ENCODE peak calls at places on chromosomes 16 and 17, in nine cellular contexts. One of them, this sample, is unnamed.

GRCh38 chr17:78380370-78380769 is 1.9 kb downstream of the PGS1 start:
- DNase-seq in ascending aorta: no peak
- DNase-seq in COLO829: no peak
- DNase-seq in NCI-H1092: no peak
- DNase-seq in amniotic stem cell: no peak
- DNase-seq in lower lobe of right lung: no peak
- DNase-seq in left cardiac atrium: no peak
- DNase-seq in body of pancreas: no peak
- DNase-seq in activated T-helper 2 cell treated with anti-CD3 and anti-CD28 coated beads, Interferon-gamma antibody, Interleukin-2, Interleukin-4, amounts not matched to agents 10 μg/mL and 5 μg/mL and 100 μg/mL, durations not matched to agents 14 hours and 24 hours and 36 hours: no peak
- DNase-seq in this sample: no peak

GRCh38 chr17:69059458-69060205 is 1.1 kb downstream of the ABCA9 start:
- DNase-seq in ascending aorta: no peak
- DNase-seq in COLO829: no peak
- DNase-seq in NCI-H1092: no peak
- DNase-seq in amniotic stem cell: no peak
- DNase-seq in lower lobe of right lung: no peak
- DNase-seq in left cardiac atrium: no peak
- DNase-seq in body of pancreas: no peak
- DNase-seq in activated T-helper 2 cell treated with anti-CD3 and anti-CD28 coated beads, Interferon-gamma antibody, Interleukin-2, Interleukin-4, amounts not matched to agents 10 μg/mL and 5 μg/mL and 100 μg/mL, durations not matched to agents 14 hours and 24 hours and 36 hours: no peak
- DNase-seq in this sample: no peak

GRCh38 chr16:64211306-64211705 is 910.6 kb downstream of the CDH11 start:
- DNase-seq in ascending aorta: no peak
- DNase-seq in COLO829: no peak
- DNase-seq in NCI-H1092: no peak
- DNase-seq in amniotic stem cell: no peak
- DNase-seq in lower lobe of right lung: no peak
- DNase-seq in left cardiac atrium: no peak
- DNase-seq in body of pancreas: no peak
- DNase-seq in activated T-helper 2 cell treated with anti-CD3 and anti-CD28 coated beads, Interferon-gamma antibody, Interleukin-2, Interleukin-4, amounts not matched to agents 10 μg/mL and 5 μg/mL and 100 μg/mL, durations not matched to agents 14 hours and 24 hours and 36 hours: no peak
- DNase-seq in this sample: no peak

GRCh38 chr17:56099649-56100048 is 53.6 kb upstream of the ANKFN1 start:
- DNase-seq in ascending aorta: no peak
- DNase-seq in COLO829: no peak
- DNase-seq in NCI-H1092: no peak
- DNase-seq in amniotic stem cell: no peak
- DNase-seq in lower lobe of right lung: no peak
- DNase-seq in left cardiac atrium: no peak
- DNase-seq in body of pancreas: no peak
- DNase-seq in activated T-helper 2 cell treated with anti-CD3 and anti-CD28 coated beads, Interferon-gamma antibody, Interleukin-2, Interleukin-4, amounts not matched to agents 10 μg/mL and 5 μg/mL and 100 μg/mL, durations not matched to agents 14 hours and 24 hours and 36 hours: no peak
- DNase-seq in this sample: no peak

GRCh38 chr17:22459953-22460350 is 767.6 kb downstream of the KCNJ18 start:
- DNase-seq in ascending aorta: no peak
- DNase-seq in COLO829: no peak
- DNase-seq in NCI-H1092: no peak
- DNase-seq in amniotic stem cell: no peak
- DNase-seq in lower lobe of right lung: no peak
- DNase-seq in left cardiac atrium: no peak
- DNase-seq in body of pancreas: no peak
- DNase-seq in activated T-helper 2 cell treated with anti-CD3 and anti-CD28 coated beads, Interferon-gamma antibody, Interleukin-2, Interleukin-4, amounts not matched to agents 10 μg/mL and 5 μg/mL and 100 μg/mL, durations not matched to agents 14 hours and 24 hours and 36 hours: no peak
- DNase-seq in this sample: no peak

GRCh38 chr17:19306160-19307111 is 56.1 kb downstream of the B9D1 start:
- DNase-seq in ascending aorta: no peak
- DNase-seq in COLO829: peak
- DNase-seq in NCI-H1092: no peak
- DNase-seq in amniotic stem cell: no peak
- DNase-seq in lower lobe of right lung: peak
- DNase-seq in left cardiac atrium: peak
- DNase-seq in body of pancreas: no peak
- DNase-seq in activated T-helper 2 cell treated with anti-CD3 and anti-CD28 coated beads, Interferon-gamma antibody, Interleukin-2, Interleukin-4, amounts not matched to agents 10 μg/mL and 5 μg/mL and 100 μg/mL, durations not matched to agents 14 hours and 24 hours and 36 hours: peak
- DNase-seq in this sample: peak

GRCh38 chr17:82684207-82684903 is 14.1 kb downstream of the RAB40B start:
- DNase-seq in ascending aorta: no peak
- DNase-seq in COLO829: no peak
- DNase-seq in NCI-H1092: no peak
- DNase-seq in amniotic stem cell: no peak
- DNase-seq in lower lobe of right lung: no peak
- DNase-seq in left cardiac atrium: no peak
- DNase-seq in body of pancreas: peak
- DNase-seq in activated T-helper 2 cell treated with anti-CD3 and anti-CD28 coated beads, Interferon-gamma antibody, Interleukin-2, Interleukin-4, amounts not matched to agents 10 μg/mL and 5 μg/mL and 100 μg/mL, durations not matched to agents 14 hours and 24 hours and 36 hours: no peak
- DNase-seq in this sample: no peak

GRCh38 chr17:41792835-41793748 is 6.6 kb upstream of the JUP start:
- DNase-seq in ascending aorta: no peak
- DNase-seq in COLO829: peak
- DNase-seq in NCI-H1092: no peak
- DNase-seq in amniotic stem cell: peak
- DNase-seq in lower lobe of right lung: peak
- DNase-seq in left cardiac atrium: peak
- DNase-seq in body of pancreas: peak
- DNase-seq in activated T-helper 2 cell treated with anti-CD3 and anti-CD28 coated beads, Interferon-gamma antibody, Interleukin-2, Interleukin-4, amounts not matched to agents 10 μg/mL and 5 μg/mL and 100 μg/mL, durations not matched to agents 14 hours and 24 hours and 36 hours: no peak
- DNase-seq in this sample: no peak

GRCh38 chr17:82297280-82297803 is 20.1 kb downstream of the CD7 start:
- DNase-seq in ascending aorta: peak
- DNase-seq in COLO829: peak
- DNase-seq in NCI-H1092: no peak
- DNase-seq in amniotic stem cell: peak
- DNase-seq in lower lobe of right lung: peak
- DNase-seq in left cardiac atrium: peak
- DNase-seq in body of pancreas: peak
- DNase-seq in activated T-helper 2 cell treated with anti-CD3 and anti-CD28 coated beads, Interferon-gamma antibody, Interleukin-2, Interleukin-4, amounts not matched to agents 10 μg/mL and 5 μg/mL and 100 μg/mL, durations not matched to agents 14 hours and 24 hours and 36 hours: peak
- DNase-seq in this sample: peak

GRCh38 chr16:1374418-1375297 is 22.9 kb downstream of the GNPTG start:
- DNase-seq in ascending aorta: no peak
- DNase-seq in COLO829: no peak
- DNase-seq in NCI-H1092: no peak
- DNase-seq in amniotic stem cell: no peak
- DNase-seq in lower lobe of right lung: no peak
- DNase-seq in left cardiac atrium: no peak
- DNase-seq in body of pancreas: no peak
- DNase-seq in activated T-helper 2 cell treated with anti-CD3 and anti-CD28 coated beads, Interferon-gamma antibody, Interleukin-2, Interleukin-4, amounts not matched to agents 10 μg/mL and 5 μg/mL and 100 μg/mL, durations not matched to agents 14 hours and 24 hours and 36 hours: no peak
- DNase-seq in this sample: no peak

GRCh38 chr16:68764866-68765265 is 27.8 kb downstream of the CDH1 start:
- DNase-seq in ascending aorta: no peak
- DNase-seq in COLO829: no peak
- DNase-seq in NCI-H1092: no peak
- DNase-seq in amniotic stem cell: no peak
- DNase-seq in lower lobe of right lung: no peak
- DNase-seq in left cardiac atrium: no peak
- DNase-seq in body of pancreas: no peak
- DNase-seq in activated T-helper 2 cell treated with anti-CD3 and anti-CD28 coated beads, Interferon-gamma antibody, Interleukin-2, Interleukin-4, amounts not matched to agents 10 μg/mL and 5 μg/mL and 100 μg/mL, durations not matched to agents 14 hours and 24 hours and 36 hours: peak
- DNase-seq in this sample: no peak

GRCh38 chr16:85924675-85925074 is 25.7 kb downstream of the IRF8 start:
- DNase-seq in ascending aorta: no peak
- DNase-seq in COLO829: no peak
- DNase-seq in NCI-H1092: no peak
- DNase-seq in amniotic stem cell: no peak
- DNase-seq in lower lobe of right lung: no peak
- DNase-seq in left cardiac atrium: no peak
- DNase-seq in body of pancreas: no peak
- DNase-seq in activated T-helper 2 cell treated with anti-CD3 and anti-CD28 coated beads, Interferon-gamma antibody, Interleukin-2, Interleukin-4, amounts not matched to agents 10 μg/mL and 5 μg/mL and 100 μg/mL, durations not matched to agents 14 hours and 24 hours and 36 hours: no peak
- DNase-seq in this sample: no peak

GRCh38 chr16:86626966-86627365 is 48.6 kb downstream of the FOXL1 start:
- DNase-seq in ascending aorta: no peak
- DNase-seq in COLO829: no peak
- DNase-seq in NCI-H1092: no peak
- DNase-seq in amniotic stem cell: no peak
- DNase-seq in lower lobe of right lung: no peak
- DNase-seq in left cardiac atrium: no peak
- DNase-seq in body of pancreas: no peak
- DNase-seq in activated T-helper 2 cell treated with anti-CD3 and anti-CD28 coated beads, Interferon-gamma antibody, Interleukin-2, Interleukin-4, amounts not matched to agents 10 μg/mL and 5 μg/mL and 100 μg/mL, durations not matched to agents 14 hours and 24 hours and 36 hours: no peak
- DNase-seq in this sample: no peak

GRCh38 chr16:67847064-67847861 is at the start of gene CENPT:
- DNase-seq in ascending aorta: peak
- DNase-seq in COLO829: no peak
- DNase-seq in NCI-H1092: no peak
- DNase-seq in amniotic stem cell: peak
- DNase-seq in lower lobe of right lung: peak
- DNase-seq in left cardiac atrium: peak
- DNase-seq in body of pancreas: peak
- DNase-seq in activated T-helper 2 cell treated with anti-CD3 and anti-CD28 coated beads, Interferon-gamma antibody, Interleukin-2, Interleukin-4, amounts not matched to agents 10 μg/mL and 5 μg/mL and 100 μg/mL, durations not matched to agents 14 hours and 24 hours and 36 hours: no peak
- DNase-seq in this sample: no peak

GRCh38 chr16:67395458-67396158 is 2.3 kb upstream of the TPPP3 start:
- DNase-seq in ascending aorta: no peak
- DNase-seq in COLO829: no peak
- DNase-seq in NCI-H1092: peak
- DNase-seq in amniotic stem cell: no peak
- DNase-seq in lower lobe of right lung: no peak
- DNase-seq in left cardiac atrium: no peak
- DNase-seq in body of pancreas: peak
- DNase-seq in activated T-helper 2 cell treated with anti-CD3 and anti-CD28 coated beads, Interferon-gamma antibody, Interleukin-2, Interleukin-4, amounts not matched to agents 10 μg/mL and 5 μg/mL and 100 μg/mL, durations not matched to agents 14 hours and 24 hours and 36 hours: no peak
- DNase-seq in this sample: no peak

GRCh38 chr17:78962345-78962983 is 17.3 kb downstream of the LGALS3BP start:
- DNase-seq in ascending aorta: no peak
- DNase-seq in COLO829: no peak
- DNase-seq in NCI-H1092: no peak
- DNase-seq in amniotic stem cell: no peak
- DNase-seq in lower lobe of right lung: no peak
- DNase-seq in left cardiac atrium: no peak
- DNase-seq in body of pancreas: no peak
- DNase-seq in activated T-helper 2 cell treated with anti-CD3 and anti-CD28 coated beads, Interferon-gamma antibody, Interleukin-2, Interleukin-4, amounts not matched to agents 10 μg/mL and 5 μg/mL and 100 μg/mL, durations not matched to agents 14 hours and 24 hours and 36 hours: no peak
- DNase-seq in this sample: no peak

GRCh38 chr17:66405836-66406679 is 103.6 kb downstream of the PRKCA start:
- DNase-seq in ascending aorta: no peak
- DNase-seq in COLO829: no peak
- DNase-seq in NCI-H1092: peak
- DNase-seq in amniotic stem cell: no peak
- DNase-seq in lower lobe of right lung: no peak
- DNase-seq in left cardiac atrium: no peak
- DNase-seq in body of pancreas: peak
- DNase-seq in activated T-helper 2 cell treated with anti-CD3 and anti-CD28 coated beads, Interferon-gamma antibody, Interleukin-2, Interleukin-4, amounts not matched to agents 10 μg/mL and 5 μg/mL and 100 μg/mL, durations not matched to agents 14 hours and 24 hours and 36 hours: no peak
- DNase-seq in this sample: no peak

GRCh38 chr16:48542020-48542473 is 67.9 kb downstream of the N4BP1 start:
- DNase-seq in ascending aorta: peak
- DNase-seq in COLO829: peak
- DNase-seq in NCI-H1092: no peak
- DNase-seq in amniotic stem cell: peak
- DNase-seq in lower lobe of right lung: peak
- DNase-seq in left cardiac atrium: peak
- DNase-seq in body of pancreas: peak
- DNase-seq in activated T-helper 2 cell treated with anti-CD3 and anti-CD28 coated beads, Interferon-gamma antibody, Interleukin-2, Interleukin-4, amounts not matched to agents 10 μg/mL and 5 μg/mL and 100 μg/mL, durations not matched to agents 14 hours and 24 hours and 36 hours: no peak
- DNase-seq in this sample: no peak

GRCh38 chr17:71413935-71414334 is 706.9 kb upstream of the SOX9 start:
- DNase-seq in ascending aorta: no peak
- DNase-seq in COLO829: no peak
- DNase-seq in NCI-H1092: no peak
- DNase-seq in amniotic stem cell: no peak
- DNase-seq in lower lobe of right lung: no peak
- DNase-seq in left cardiac atrium: no peak
- DNase-seq in body of pancreas: no peak
- DNase-seq in activated T-helper 2 cell treated with anti-CD3 and anti-CD28 coated beads, Interferon-gamma antibody, Interleukin-2, Interleukin-4, amounts not matched to agents 10 μg/mL and 5 μg/mL and 100 μg/mL, durations not matched to agents 14 hours and 24 hours and 36 hours: no peak
- DNase-seq in this sample: no peak

GRCh38 chr16:72367841-72368240 is 195.9 kb upstream of the PMFBP1 start:
- DNase-seq in ascending aorta: no peak
- DNase-seq in COLO829: no peak
- DNase-seq in NCI-H1092: no peak
- DNase-seq in amniotic stem cell: no peak
- DNase-seq in lower lobe of right lung: no peak
- DNase-seq in left cardiac atrium: no peak
- DNase-seq in body of pancreas: no peak
- DNase-seq in activated T-helper 2 cell treated with anti-CD3 and anti-CD28 coated beads, Interferon-gamma antibody, Interleukin-2, Interleukin-4, amounts not matched to agents 10 μg/mL and 5 μg/mL and 100 μg/mL, durations not matched to agents 14 hours and 24 hours and 36 hours: no peak
- DNase-seq in this sample: no peak

GRCh38 chr16:81912395-81912794 is 98.9 kb downstream of the SDR42E1 start:
- DNase-seq in ascending aorta: no peak
- DNase-seq in COLO829: no peak
- DNase-seq in NCI-H1092: no peak
- DNase-seq in amniotic stem cell: no peak
- DNase-seq in lower lobe of right lung: no peak
- DNase-seq in left cardiac atrium: no peak
- DNase-seq in body of pancreas: no peak
- DNase-seq in activated T-helper 2 cell treated with anti-CD3 and anti-CD28 coated beads, Interferon-gamma antibody, Interleukin-2, Interleukin-4, amounts not matched to agents 10 μg/mL and 5 μg/mL and 100 μg/mL, durations not matched to agents 14 hours and 24 hours and 36 hours: no peak
- DNase-seq in this sample: no peak

GRCh38 chr17:77410470-77410869 is 269.7 kb downstream of the SEC14L1 start:
- DNase-seq in ascending aorta: no peak
- DNase-seq in COLO829: no peak
- DNase-seq in NCI-H1092: no peak
- DNase-seq in amniotic stem cell: no peak
- DNase-seq in lower lobe of right lung: no peak
- DNase-seq in left cardiac atrium: no peak
- DNase-seq in body of pancreas: no peak
- DNase-seq in activated T-helper 2 cell treated with anti-CD3 and anti-CD28 coated beads, Interferon-gamma antibody, Interleukin-2, Interleukin-4, amounts not matched to agents 10 μg/mL and 5 μg/mL and 100 μg/mL, durations not matched to agents 14 hours and 24 hours and 36 hours: no peak
- DNase-seq in this sample: no peak

GRCh38 chr16:31072540-31073072 is 1.4 kb downstream of the ZNF668 start:
- DNase-seq in ascending aorta: peak
- DNase-seq in COLO829: no peak
- DNase-seq in NCI-H1092: no peak
- DNase-seq in amniotic stem cell: no peak
- DNase-seq in lower lobe of right lung: no peak
- DNase-seq in left cardiac atrium: no peak
- DNase-seq in body of pancreas: no peak
- DNase-seq in activated T-helper 2 cell treated with anti-CD3 and anti-CD28 coated beads, Interferon-gamma antibody, Interleukin-2, Interleukin-4, amounts not matched to agents 10 μg/mL and 5 μg/mL and 100 μg/mL, durations not matched to agents 14 hours and 24 hours and 36 hours: peak
- DNase-seq in this sample: no peak

GRCh38 chr17:71633391-71633849 is 487.4 kb upstream of the SOX9 start:
- DNase-seq in ascending aorta: no peak
- DNase-seq in COLO829: no peak
- DNase-seq in NCI-H1092: no peak
- DNase-seq in amniotic stem cell: no peak
- DNase-seq in lower lobe of right lung: no peak
- DNase-seq in left cardiac atrium: no peak
- DNase-seq in body of pancreas: no peak
- DNase-seq in activated T-helper 2 cell treated with anti-CD3 and anti-CD28 coated beads, Interferon-gamma antibody, Interleukin-2, Interleukin-4, amounts not matched to agents 10 μg/mL and 5 μg/mL and 100 μg/mL, durations not matched to agents 14 hours and 24 hours and 36 hours: no peak
- DNase-seq in this sample: no peak

GRCh38 chr16:56190903-56191806 is at the start of gene GNAO1:
- DNase-seq in ascending aorta: peak
- DNase-seq in COLO829: peak
- DNase-seq in NCI-H1092: peak
- DNase-seq in amniotic stem cell: peak
- DNase-seq in lower lobe of right lung: peak
- DNase-seq in left cardiac atrium: peak
- DNase-seq in body of pancreas: peak
- DNase-seq in activated T-helper 2 cell treated with anti-CD3 and anti-CD28 coated beads, Interferon-gamma antibody, Interleukin-2, Interleukin-4, amounts not matched to agents 10 μg/mL and 5 μg/mL and 100 μg/mL, durations not matched to agents 14 hours and 24 hours and 36 hours: peak
- DNase-seq in this sample: peak

GRCh38 chr16:87366930-87367329 is 16.6 kb downstream of the FBXO31 start:
- DNase-seq in ascending aorta: no peak
- DNase-seq in COLO829: no peak
- DNase-seq in NCI-H1092: no peak
- DNase-seq in amniotic stem cell: no peak
- DNase-seq in lower lobe of right lung: no peak
- DNase-seq in left cardiac atrium: no peak
- DNase-seq in body of pancreas: no peak
- DNase-seq in activated T-helper 2 cell treated with anti-CD3 and anti-CD28 coated beads, Interferon-gamma antibody, Interleukin-2, Interleukin-4, amounts not matched to agents 10 μg/mL and 5 μg/mL and 100 μg/mL, durations not matched to agents 14 hours and 24 hours and 36 hours: no peak
- DNase-seq in this sample: no peak

GRCh38 chr17:59353936-59354755 is 22.7 kb downstream of the YPEL2 start:
- DNase-seq in ascending aorta: no peak
- DNase-seq in COLO829: no peak
- DNase-seq in NCI-H1092: peak
- DNase-seq in amniotic stem cell: no peak
- DNase-seq in lower lobe of right lung: no peak
- DNase-seq in left cardiac atrium: no peak
- DNase-seq in body of pancreas: no peak
- DNase-seq in activated T-helper 2 cell treated with anti-CD3 and anti-CD28 coated beads, Interferon-gamma antibody, Interleukin-2, Interleukin-4, amounts not matched to agents 10 μg/mL and 5 μg/mL and 100 μg/mL, durations not matched to agents 14 hours and 24 hours and 36 hours: no peak
- DNase-seq in this sample: no peak

GRCh38 chr16:29784157-29784556 is 6.1 kb downstream of the ZG16 start:
- DNase-seq in ascending aorta: no peak
- DNase-seq in COLO829: no peak
- DNase-seq in NCI-H1092: no peak
- DNase-seq in amniotic stem cell: no peak
- DNase-seq in lower lobe of right lung: no peak
- DNase-seq in left cardiac atrium: no peak
- DNase-seq in body of pancreas: no peak
- DNase-seq in activated T-helper 2 cell treated with anti-CD3 and anti-CD28 coated beads, Interferon-gamma antibody, Interleukin-2, Interleukin-4, amounts not matched to agents 10 μg/mL and 5 μg/mL and 100 μg/mL, durations not matched to agents 14 hours and 24 hours and 36 hours: no peak
- DNase-seq in this sample: peak

GRCh38 chr17:33560165-33560564 is 267.1 kb upstream of the ASIC2 start:
- DNase-seq in ascending aorta: no peak
- DNase-seq in COLO829: no peak
- DNase-seq in NCI-H1092: no peak
- DNase-seq in amniotic stem cell: no peak
- DNase-seq in lower lobe of right lung: no peak
- DNase-seq in left cardiac atrium: no peak
- DNase-seq in body of pancreas: no peak
- DNase-seq in activated T-helper 2 cell treated with anti-CD3 and anti-CD28 coated beads, Interferon-gamma antibody, Interleukin-2, Interleukin-4, amounts not matched to agents 10 μg/mL and 5 μg/mL and 100 μg/mL, durations not matched to agents 14 hours and 24 hours and 36 hours: no peak
- DNase-seq in this sample: no peak

GRCh38 chr16:89897204-89897603 is 21.5 kb upstream of the MC1R start:
- DNase-seq in ascending aorta: no peak
- DNase-seq in COLO829: no peak
- DNase-seq in NCI-H1092: no peak
- DNase-seq in amniotic stem cell: no peak
- DNase-seq in lower lobe of right lung: no peak
- DNase-seq in left cardiac atrium: no peak
- DNase-seq in body of pancreas: no peak
- DNase-seq in activated T-helper 2 cell treated with anti-CD3 and anti-CD28 coated beads, Interferon-gamma antibody, Interleukin-2, Interleukin-4, amounts not matched to agents 10 μg/mL and 5 μg/mL and 100 μg/mL, durations not matched to agents 14 hours and 24 hours and 36 hours: no peak
- DNase-seq in this sample: no peak

GRCh38 chr17:11430766-11431165 is 167.5 kb upstream of the DNAH9 start:
- DNase-seq in ascending aorta: no peak
- DNase-seq in COLO829: no peak
- DNase-seq in NCI-H1092: no peak
- DNase-seq in amniotic stem cell: no peak
- DNase-seq in lower lobe of right lung: no peak
- DNase-seq in left cardiac atrium: no peak
- DNase-seq in body of pancreas: no peak
- DNase-seq in activated T-helper 2 cell treated with anti-CD3 and anti-CD28 coated beads, Interferon-gamma antibody, Interleukin-2, Interleukin-4, amounts not matched to agents 10 μg/mL and 5 μg/mL and 100 μg/mL, durations not matched to agents 14 hours and 24 hours and 36 hours: no peak
- DNase-seq in this sample: no peak